ENCODE peak calls at places on chromosomes 12 and 14, in four cellular contexts. F, Y, X and M are unnamed samples. For H3K4me1, the result is how much of the 10 kb centered on the place peaks cover.

GRCh38 chr14:95156765-95157194 is 549 bp downstream of the DICER1 start:
- DNase-seq in F (peak), X (peak), Y (peak), M (peak)

GRCh38 chr14:23443411-23443812 is 8.0 kb upstream of the MYH7 start:
- DNase-seq in X (no peak), F (no peak), Y (peak), M (no peak)

GRCh38 chr12:51886021-51886710 is 1.7 kb upstream of the ANKRD33 start:
- DNase-seq in Y (peak), X (peak), F (no peak), M (peak)

GRCh38 chr12:70290126-70290525 is 46.9 kb downstream of the CNOT2 start:
- DNase-seq in Y (no peak), F (no peak), X (no peak), M (no peak)

GRCh38 chr14:95361373-95362179 is 41.9 kb upstream of the CLMN start:
- DNase-seq in F (peak), X (no peak), Y (no peak), M (peak)

GRCh38 chr12:49552425-49552824 is 13.6 kb downstream of the KCNH3 start:
- DNase-seq in Y (no peak), X (no peak), F (no peak), M (no peak)

GRCh38 chr14:91354221-91354916 is 63.3 kb downstream of the CCDC88C start:
- DNase-seq in F (no peak), Y (no peak), X (no peak), M (no peak)

GRCh38 chr14:51912112-51912786 is 51.8 kb downstream of the GNG2 start:
- DNase-seq in X (no peak), F (no peak), Y (no peak), M (no peak)

GRCh38 chr14:19878029-19878642 is 3.2 kb downstream of the OR4K2 start:
- DNase-seq in Y (no peak), F (no peak), X (no peak), M (no peak)

GRCh38 chr12:120085920-120086319 is 30.6 kb downstream of the RAB35 start:
- DNase-seq in F (no peak), X (no peak), Y (no peak), M (no peak)

GRCh38 chr12:89497467-89497866 is 27.1 kb downstream of the GALNT4 start:
- DNase-seq in X (peak), F (no peak), Y (no peak), M (no peak)

GRCh38 chr12:85626031-85626781 is 210.0 kb downstream of the RASSF9 start:
- DNase-seq in F (no peak), X (no peak), Y (no peak), M (no peak)

DNA sequence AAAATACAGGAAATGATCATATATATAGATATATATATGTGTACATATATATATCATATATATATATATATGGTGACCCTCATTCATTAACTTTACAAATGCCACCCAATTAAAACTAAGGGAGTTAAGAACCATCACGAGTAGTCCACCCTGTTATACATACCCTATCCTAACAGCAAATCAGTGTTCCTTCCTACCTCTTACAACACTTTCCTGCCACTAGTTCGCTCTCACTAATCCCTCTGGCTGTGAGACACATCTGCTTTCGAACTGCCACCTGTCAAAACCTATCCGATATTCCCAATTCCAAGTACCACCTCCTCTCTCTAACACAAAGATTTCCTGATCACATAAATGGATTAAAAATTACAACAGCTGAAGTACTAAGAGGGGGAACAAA is 100.5 kb downstream of the EEA1 start:
- DNase-seq in Y (no peak), F (no peak), X (no peak), M (no peak)
- TF ChIP-seq CTCF in Y (no peak), F (no peak), X (no peak), M (no peak)

GRCh38 chr12:26373606-26374495 is 178.5 kb downstream of the SSPN start:
- DNase-seq in X (no peak), F (no peak), Y (no peak), M (no peak)
- H3K4me1 ChIP-seq in X (under half), F (under half), Y (under half), M (under half)

GRCh38 chr12:122399592-122400373 is 22.7 kb downstream of the CLIP1 start:
- DNase-seq in X (peak), Y (peak), F (peak), M (peak)
- H3K4me3 ChIP-seq in X (no peak), Y (peak), F (no peak), M (peak)

GRCh38 chr12:7219599-7220243 is 30.2 kb downstream of the PEX5 start:
- DNase-seq in F (peak), X (peak), Y (peak), M (peak)
- TF ChIP-seq CTCF in F (peak), X (peak), Y (peak), M (peak)